ENCODE peak calls at places on chromosomes 3 and 15, in four cellular contexts. One of them, this sample, is unnamed.
A peak's percentile ranks its signal among the peaks of the same experiment; 100 is the strongest.

GRCh38 chr3:36212291-36212690 is 168.0 kb upstream of the STAC start:
- DNase-seq in IMR-90: no peak
- DNase-seq in HCT116: no peak
- DNase-seq in Peyer's patch: no peak
- DNase-seq in this sample: no peak

GRCh38 chr15:78205856-78206255 is 28.5 kb downstream of the ACSBG1 start:
- DNase-seq in Peyer's patch: peak; percentile 8
- DNase-seq in HCT116: no peak
- DNase-seq in IMR-90: no peak
- DNase-seq in this sample: no peak

GRCh38 chr3:21893250-21893649 is 142.2 kb upstream of the ZNF385D start:
- DNase-seq in IMR-90: peak; percentile 17
- DNase-seq in HCT116: no peak
- DNase-seq in Peyer's patch: no peak
- DNase-seq in this sample: no peak

GRCh38 chr3:125055165-125055912 is 458 bp downstream of the HEG1 start:
- DNase-seq in Peyer's patch: no peak
- DNase-seq in HCT116: no peak
- DNase-seq in IMR-90: peak; percentile 20
- DNase-seq in this sample: no peak

GRCh38 chr3:126979076-126979628 is 3.8 kb upstream of the PLXNA1 start:
- DNase-seq in IMR-90: no peak
- DNase-seq in Peyer's patch: no peak
- DNase-seq in HCT116: no peak
- DNase-seq in this sample: no peak

GRCh38 chr15:91075761-91076160 is 24.3 kb upstream of the SV2B start:
- DNase-seq in Peyer's patch: no peak
- DNase-seq in IMR-90: no peak
- DNase-seq in HCT116: no peak
- DNase-seq in this sample: no peak

GRCh38 chr3:66276705-66277274 is 56.0 kb downstream of the SLC25A26 start:
- DNase-seq in IMR-90: peak; percentile 85
- DNase-seq in HCT116: peak; percentile 55
- DNase-seq in Peyer's patch: peak; percentile 66
- DNase-seq in this sample: no peak

GRCh38 chr3:4866841-4867240 is 112.4 kb upstream of the BHLHE40 start:
- DNase-seq in HCT116: no peak
- DNase-seq in Peyer's patch: no peak
- DNase-seq in IMR-90: peak; percentile 30
- DNase-seq in this sample: peak; percentile 30

GRCh38 chr3:171314341-171314740 is 145.9 kb downstream of the TNIK start:
- DNase-seq in IMR-90: no peak
- DNase-seq in HCT116: no peak
- DNase-seq in Peyer's patch: no peak
- DNase-seq in this sample: peak; percentile 90

GRCh38 chr3:178381555-178381954 is 154.7 kb upstream of the KCNMB2 start:
- DNase-seq in HCT116: no peak
- DNase-seq in Peyer's patch: no peak
- DNase-seq in IMR-90: peak; percentile 61
- DNase-seq in this sample: no peak

GRCh38 chr15:98779463-98780071 is 131.2 kb downstream of the IGF1R start:
- DNase-seq in IMR-90: peak; percentile 65
- DNase-seq in Peyer's patch: peak; percentile 57
- DNase-seq in HCT116: peak; percentile 49
- DNase-seq in this sample: no peak

GRCh38 chr15:69414702-69415161 is 583 bp downstream of the KIF23 start:
- DNase-seq in IMR-90: peak; percentile 89
- DNase-seq in Peyer's patch: no peak
- DNase-seq in HCT116: peak; percentile 4
- DNase-seq in this sample: no peak

GRCh38 chr3:148211725-148212124 is 486.0 kb upstream of the AGTR1 start:
- DNase-seq in IMR-90: peak; percentile 17
- DNase-seq in Peyer's patch: no peak
- DNase-seq in HCT116: peak; percentile 12
- DNase-seq in this sample: peak; percentile 13

GRCh38 chr3:156751461-156752025 is 74.6 kb upstream of the LEKR1 start:
- DNase-seq in HCT116: no peak
- DNase-seq in IMR-90: peak; percentile 79
- DNase-seq in Peyer's patch: no peak
- DNase-seq in this sample: no peak

GRCh38 chr3:11554236-11554610 is 89.5 kb downstream of the VGLL4 start:
- DNase-seq in Peyer's patch: no peak
- DNase-seq in HCT116: no peak
- DNase-seq in IMR-90: no peak
- DNase-seq in this sample: no peak

GRCh38 chr3:112302061-112302830 is 8.2 kb upstream of the SLC9C1 start:
- DNase-seq in IMR-90: peak; percentile 47
- DNase-seq in Peyer's patch: no peak
- DNase-seq in HCT116: no peak
- DNase-seq in this sample: no peak
- H3K4me3 ChIP-seq in IMR-90: no peak overlapping the region
- H3K4me3 ChIP-seq in Peyer's patch: no peak overlapping the region
- H3K4me3 ChIP-seq in HCT116: no peak overlapping the region
- H3K4me3 ChIP-seq in this sample: no peak overlapping the region

DNA sequence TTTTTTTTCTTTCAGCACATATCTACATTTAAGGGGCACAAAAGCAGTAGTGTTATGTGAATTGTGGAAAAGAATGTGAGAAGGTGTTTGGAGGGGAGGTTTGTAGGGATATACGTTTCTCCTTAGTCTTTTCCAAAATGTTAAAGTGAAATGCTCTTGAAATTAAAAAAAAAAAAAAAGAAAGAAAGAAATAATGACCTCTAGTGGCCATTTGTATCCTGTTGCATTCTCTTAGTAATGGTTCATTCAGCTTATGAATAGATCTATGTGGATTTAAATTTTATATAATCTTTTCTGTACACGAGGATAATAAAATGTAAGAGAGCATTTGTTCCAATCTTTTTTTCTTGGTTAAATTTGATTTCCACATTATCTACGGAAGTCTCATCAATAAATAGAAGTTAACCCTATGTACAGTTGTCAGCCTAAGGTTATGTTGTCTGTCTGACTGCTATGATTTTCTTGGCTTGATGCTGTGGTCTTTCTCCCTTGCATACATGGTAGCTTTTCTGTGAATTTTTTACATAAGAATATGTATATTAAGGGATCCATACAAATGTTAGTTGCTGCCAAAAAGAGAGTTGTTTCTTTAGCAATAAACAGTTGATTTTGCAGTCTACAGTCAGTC is 1.7 kb downstream of the P2RY13 start:
- DNase-seq in Peyer's patch: no peak
- DNase-seq in HCT116: no peak
- DNase-seq in IMR-90: peak; percentile 34
- DNase-seq in this sample: no peak
- TF ChIP-seq CTCF in Peyer's patch: peak; percentile 7
- TF ChIP-seq CTCF in HCT116: peak; percentile 73
- TF ChIP-seq CTCF in IMR-90: peak; percentile 66
- TF ChIP-seq CTCF in this sample: peak; percentile 54

DNA sequence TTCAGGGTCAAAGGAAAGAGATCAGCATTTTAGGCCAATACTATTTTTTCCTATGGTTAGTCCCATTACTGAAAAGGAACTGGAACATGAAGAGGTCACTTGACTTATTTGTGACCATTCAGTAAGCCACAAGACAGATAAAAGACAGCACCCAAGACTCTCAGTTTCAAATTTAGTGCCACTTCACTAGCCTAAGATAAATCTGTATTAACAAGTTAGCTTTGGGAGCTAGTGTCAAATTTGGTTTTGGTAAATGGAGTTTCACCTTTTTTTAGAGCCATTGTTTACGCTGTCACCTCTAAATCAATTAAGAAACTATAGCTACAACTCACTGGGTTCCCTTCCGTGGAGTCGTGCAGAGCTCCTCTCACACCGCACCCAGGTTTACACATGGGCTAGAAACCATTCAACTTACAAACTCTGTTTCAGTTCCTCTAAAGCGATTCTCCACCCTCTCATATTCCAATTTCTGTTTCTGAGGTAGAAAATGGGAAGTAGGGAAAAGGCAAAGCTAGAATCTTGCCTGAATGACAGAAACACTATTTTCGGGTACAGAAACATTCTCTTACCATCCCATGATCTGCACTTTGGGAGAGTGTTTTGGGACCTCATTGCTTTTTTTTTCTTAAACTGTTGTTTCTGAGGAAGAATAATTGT is 14.3 kb downstream of the CCDC32 start:
- DNase-seq in HCT116: no peak
- DNase-seq in Peyer's patch: peak; percentile 59
- DNase-seq in IMR-90: no peak
- DNase-seq in this sample: no peak
- H3K4me3 ChIP-seq in HCT116: no peak overlapping the region
- H3K4me3 ChIP-seq in Peyer's patch: no peak overlapping the region
- H3K4me3 ChIP-seq in IMR-90: no peak overlapping the region
- H3K4me3 ChIP-seq in this sample: no peak overlapping the region

DNA sequence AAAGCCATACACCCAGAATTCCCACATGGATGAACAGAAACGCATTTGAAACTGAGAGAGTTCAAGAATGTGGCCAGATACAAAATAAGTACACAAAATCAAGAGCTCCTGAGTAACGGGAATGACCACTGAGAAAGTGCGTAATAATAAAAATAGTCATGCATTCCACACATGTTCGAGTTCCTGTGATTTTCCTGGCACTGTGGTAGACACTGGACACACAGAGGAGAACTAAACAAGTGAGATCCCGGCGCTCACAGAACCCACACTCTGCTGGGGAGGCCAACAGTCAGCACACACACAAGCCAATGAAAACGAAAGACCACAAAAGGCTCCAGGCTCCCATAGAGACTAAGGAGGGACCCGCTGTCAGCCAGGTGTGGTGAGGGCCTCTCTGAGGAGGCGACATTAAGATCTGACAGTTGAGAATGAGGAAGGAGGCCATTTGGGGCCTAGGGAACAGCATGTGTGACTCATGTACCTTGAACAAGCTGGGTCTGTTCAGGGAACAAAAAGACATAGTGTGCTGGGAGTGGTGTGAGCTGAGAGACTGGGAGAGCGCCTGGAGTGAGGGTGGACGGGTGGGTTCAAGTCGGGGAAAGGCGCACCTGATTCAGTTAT is 5.1 kb downstream of the FAM107A start:
- DNase-seq in Peyer's patch: no peak
- DNase-seq in IMR-90: no peak
- DNase-seq in HCT116: no peak
- DNase-seq in this sample: no peak
- TF ChIP-seq CTCF in Peyer's patch: no peak
- TF ChIP-seq CTCF in IMR-90: no peak
- TF ChIP-seq CTCF in HCT116: no peak
- TF ChIP-seq CTCF in this sample: no peak

DNA sequence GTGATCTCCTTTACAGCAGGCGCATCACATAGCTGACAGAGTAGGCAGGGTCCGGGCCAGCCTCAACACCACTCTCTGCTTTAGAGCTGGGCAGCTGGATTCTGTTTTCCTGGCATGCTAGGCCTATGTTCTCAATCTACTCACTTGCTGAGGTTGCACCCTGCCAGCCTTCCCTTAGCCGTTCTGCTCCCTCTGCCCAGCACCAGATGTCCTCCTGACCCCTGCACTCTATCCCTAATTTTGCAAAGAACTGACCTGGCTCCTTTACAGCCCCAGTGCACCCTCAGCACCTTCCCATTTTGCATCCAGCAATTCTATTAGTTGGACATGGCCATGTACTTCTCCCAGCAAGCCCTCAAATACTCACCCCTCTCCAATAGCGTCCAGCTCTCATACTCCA is 371.6 kb upstream of the WNT5A start:
- DNase-seq in IMR-90: no peak
- DNase-seq in HCT116: no peak
- DNase-seq in Peyer's patch: no peak
- DNase-seq in this sample: no peak
- H3K4me3 ChIP-seq in IMR-90: no peak overlapping the region
- H3K4me3 ChIP-seq in HCT116: no peak overlapping the region
- H3K4me3 ChIP-seq in Peyer's patch: no peak overlapping the region
- H3K4me3 ChIP-seq in this sample: no peak overlapping the region

DNA sequence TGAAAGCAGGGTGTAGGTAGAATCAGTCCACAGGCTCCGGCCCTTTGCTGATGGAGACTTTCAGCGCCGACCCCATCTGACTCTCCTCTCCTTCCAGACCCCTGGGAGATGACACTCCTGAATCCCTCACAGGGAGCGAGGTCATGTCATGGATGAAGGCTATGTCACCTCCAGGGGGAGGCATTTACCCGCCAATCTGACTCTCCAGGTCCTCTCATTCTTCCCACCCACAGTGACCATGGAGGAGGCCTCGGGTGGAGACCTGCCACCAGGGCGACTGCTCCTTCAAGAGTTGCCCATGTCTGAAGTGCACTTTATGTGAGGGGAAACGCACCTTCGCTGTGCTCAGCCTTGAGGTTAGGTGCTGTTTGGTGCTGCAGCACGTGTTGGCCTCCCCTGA is 112.7 kb downstream of the KLF13 start:
- DNase-seq in Peyer's patch: no peak
- DNase-seq in HCT116: peak; percentile 21
- DNase-seq in IMR-90: no peak
- DNase-seq in this sample: no peak
- TF ChIP-seq CTCF in Peyer's patch: no peak
- TF ChIP-seq CTCF in HCT116: peak; percentile 47
- TF ChIP-seq CTCF in IMR-90: no peak
- TF ChIP-seq CTCF in this sample: peak; percentile 22

DNA sequence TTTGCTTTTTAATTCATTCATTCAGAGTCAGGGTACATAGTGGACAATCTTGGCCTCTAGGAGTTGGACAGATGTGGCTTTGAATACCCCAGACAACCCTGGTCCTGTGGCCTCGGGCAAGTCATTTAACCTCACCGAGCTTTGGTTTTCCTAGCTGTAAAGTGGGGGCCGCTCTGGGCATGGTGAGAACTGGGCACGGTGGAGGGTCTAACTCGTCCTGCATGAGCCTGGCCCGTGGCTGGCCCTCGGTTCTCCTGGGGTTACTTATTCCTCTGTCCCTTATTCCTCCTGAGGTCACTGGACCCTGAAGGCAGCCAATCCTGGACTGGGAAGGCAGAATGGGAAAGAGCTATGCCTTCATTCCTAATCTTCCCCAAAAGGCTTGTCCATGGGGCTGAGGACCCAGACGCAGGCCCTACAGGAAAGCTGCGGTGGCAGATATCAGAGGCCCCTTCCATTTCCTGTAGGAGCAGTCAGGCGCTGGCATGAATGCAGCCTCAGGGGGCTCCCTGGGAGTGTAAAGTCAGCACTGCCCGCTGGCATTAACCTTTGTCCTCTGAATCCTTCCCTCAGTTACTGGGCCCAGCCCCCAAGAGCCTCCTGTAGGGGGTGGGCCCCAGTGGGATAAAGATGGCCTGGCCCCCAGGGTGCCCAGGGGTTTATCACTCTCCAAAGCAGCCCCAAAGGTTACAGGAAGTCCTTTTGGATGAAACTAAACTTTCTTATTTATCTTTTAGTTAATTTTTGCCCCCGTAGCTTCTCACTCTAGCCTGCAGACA is 17.9 kb upstream of the SEC13 start:
- DNase-seq in IMR-90: no peak
- DNase-seq in Peyer's patch: no peak
- DNase-seq in HCT116: no peak
- DNase-seq in this sample: no peak
- H3K4me3 ChIP-seq in IMR-90: no peak overlapping the region
- H3K4me3 ChIP-seq in Peyer's patch: no peak overlapping the region
- H3K4me3 ChIP-seq in HCT116: no peak overlapping the region
- H3K4me3 ChIP-seq in this sample: no peak overlapping the region